ENCODE peak calls at places on chromosome 10, in six cellular contexts. J is sigmoid colon; Z is CD4-positive, alpha-beta T cell; X is activated CD8-positive, alpha-beta memory T cell treated with anti-CD3 and anti-CD28 coated beads, Interleukin-2, amount 50 U/mL, for 48 hours; F is cardiac muscle cell; U is epithelial cell of esophagus. R is an unnamed sample.

GRCh38 chr10:14674376-14675050 is 100.2 kb downstream of the FAM107B start:
- DNase-seq in J (no peak), Z (no peak), X (no peak), F (no peak), U (no peak), R (no peak)

GRCh38 chr10:6669269-6669859 is 89.3 kb upstream of the PRKCQ start:
- DNase-seq in J (no peak), Z (no peak), X (no peak), F (peak), U (peak), R (no peak)

GRCh38 chr10:8056378-8056777 is 1.9 kb downstream of the GATA3 start:
- DNase-seq in J (no peak), Z (no peak), X (no peak), F (no peak), U (no peak), R (no peak)

GRCh38 chr10:131514454-131514853 is 202.9 kb upstream of the TCERG1L start:
- DNase-seq in J (no peak), Z (no peak), X (no peak), F (no peak), U (no peak), R (no peak)

GRCh38 chr10:2201534-2202104 is 464.3 kb upstream of the ADARB2 start:
- DNase-seq in J (no peak), Z (no peak), X (no peak), F (no peak), U (no peak), R (no peak)

GRCh38 chr10:7040681-7041080 is 370.2 kb downstream of the SFMBT2 start:
- DNase-seq in J (no peak), Z (no peak), X (no peak), F (no peak), U (no peak), R (no peak)

GRCh38 chr10:69215405-69216176 is 4.5 kb upstream of the HKDC1 start:
- DNase-seq in J (no peak), Z (no peak), X (no peak), F (no peak), U (no peak), R (no peak)

GRCh38 chr10:86164216-86164774 is 202.3 kb downstream of the GRID1 start:
- DNase-seq in J (peak), Z (no peak), X (no peak), F (no peak), U (no peak), R (no peak)

GRCh38 chr10:133212853-133213494 is 17.0 kb upstream of the UTF1 start:
- DNase-seq in J (no peak), Z (no peak), X (no peak), F (no peak), U (no peak), R (no peak)

GRCh38 chr10:48981310-48981907 is 41.8 kb upstream of the LRRC18 start:
- DNase-seq in J (no peak), Z (no peak), X (peak), F (peak), U (peak), R (no peak)

GRCh38 chr10:64191304-64191703 is 670.1 kb downstream of the REEP3 start:
- DNase-seq in J (no peak), Z (no peak), X (no peak), F (no peak), U (no peak), R (no peak)

GRCh38 chr10:132479024-132479602 is 58.5 kb upstream of the INPP5A start:
- DNase-seq in J (no peak), Z (no peak), X (no peak), F (no peak), U (no peak), R (no peak)

GRCh38 chr10:24721254-24722106 is 2.2 kb downstream of the ARHGAP21 start:
- DNase-seq in J (peak), Z (no peak), X (no peak), F (peak), U (peak), R (no peak)

GRCh38 chr10:15898046-15898445 is 37.7 kb upstream of the MINDY3 start:
- DNase-seq in J (no peak), Z (no peak), X (no peak), F (no peak), U (peak), R (no peak)

GRCh38 chr10:57294698-57295097 is 933.6 kb upstream of the ZWINT start:
- DNase-seq in J (no peak), Z (no peak), X (no peak), F (no peak), U (no peak), R (no peak)

GRCh38 chr10:130984686-130985085 is 326.8 kb downstream of the TCERG1L start:
- DNase-seq in J (no peak), Z (no peak), X (no peak), F (no peak), U (no peak), R (no peak)

GRCh38 chr10:125037145-125037544 is 95.2 kb downstream of the ZRANB1 start:
- DNase-seq in J (no peak), Z (no peak), X (no peak), F (no peak), U (peak), R (no peak)

GRCh38 chr10:72925951-72926465 is 28.6 kb downstream of the PLA2G12B start:
- DNase-seq in J (no peak), Z (no peak), X (no peak), F (no peak), U (no peak), R (no peak)

GRCh38 chr10:3067045-3067858 is at the start of gene PFKP:
- DNase-seq in J (peak), Z (peak), X (peak), F (peak), U (peak), R (peak)

GRCh38 chr10:3757250-3757637 is 27.8 kb downstream of the KLF6 start:
- DNase-seq in J (no peak), Z (no peak), X (peak), F (no peak), U (no peak), R (no peak)

GRCh38 chr10:86365346-86366032 is 1.1 kb downstream of the GRID1 start:
- DNase-seq in J (peak), Z (no peak), X (no peak), F (no peak), U (no peak), R (no peak)

GRCh38 chr10:79400567-79401004 is 44.8 kb downstream of the ZCCHC24 start:
- DNase-seq in J (no peak), Z (peak), X (peak), F (peak), U (peak), R (peak)

GRCh38 chr10:31582365-31583052 is 263.5 kb downstream of the ZEB1 start:
- DNase-seq in J (peak), Z (no peak), X (no peak), F (no peak), U (peak), R (no peak)

GRCh38 chr10:9613338-9613737 is 1404.3 kb upstream of the CELF2 start:
- DNase-seq in J (no peak), Z (no peak), X (no peak), F (no peak), U (no peak), R (no peak)

GRCh38 chr10:89556590-89556989 is 21.2 kb upstream of the SLC16A12 start:
- DNase-seq in J (no peak), Z (no peak), X (no peak), F (no peak), U (no peak), R (no peak)

GRCh38 chr10:117424789-117425649 is 49.8 kb upstream of the PDZD8 start:
- DNase-seq in J (no peak), Z (no peak), X (no peak), F (peak), U (no peak), R (no peak)

GRCh38 chr10:102024799-102025198 is 31.2 kb downstream of the ARMH3 start:
- DNase-seq in J (no peak), Z (no peak), X (no peak), F (no peak), U (no peak), R (no peak)

GRCh38 chr10:118615888-118616287 is 20.4 kb upstream of the PRLHR start:
- DNase-seq in J (no peak), Z (no peak), X (no peak), F (no peak), U (peak), R (no peak)

GRCh38 chr10:103153765-103154197 is 39.3 kb downstream of the NT5C2 start:
- DNase-seq in J (no peak), Z (no peak), X (no peak), F (no peak), U (peak), R (no peak)

GRCh38 chr10:75774780-75775490 is 343.5 kb downstream of the LRMDA start:
- DNase-seq in J (no peak), Z (no peak), X (no peak), F (no peak), U (no peak), R (no peak)

GRCh38 chr10:24759706-24760105 is 36.0 kb upstream of the ARHGAP21 start:
- DNase-seq in J (no peak), Z (no peak), X (no peak), F (no peak), U (no peak), R (no peak)

R was measured in activated CD4-positive, CD25-positive, alpha-beta regulatory T cell treated with anti-CD3 and anti-CD28 coated beads, Interleukin-2, amount 50 U/mL, for 16 hours.